ENCODE peak calls at places on chromosomes 4 and X, in eight cellular contexts. U, V, G, A, Z, N, H and K are unnamed samples.

GRCh38 chr4:100780126-100780525 is 262.3 kb upstream of the EMCN start:
- DNase-seq in U (no peak), V (no peak), G (no peak), A (no peak), Z (no peak), N (no peak), H (no peak), K (no peak)

GRCh38 chrX:129701624-129702069 is 37.1 kb upstream of the XPNPEP2 start:
- DNase-seq in U (no peak), V (no peak), G (no peak), A (no peak), Z (no peak), N (no peak), H (no peak), K (no peak)

GRCh38 chrX:41722816-41723215 is 1.2 kb upstream of the GPR82 start:
- DNase-seq in U (no peak), V (no peak), G (no peak), A (no peak), Z (no peak), N (no peak), H (no peak), K (no peak)

GRCh38 chr4:55948726-55949479 is at the start of gene CEP135:
- DNase-seq in U (peak; percentile 86), V (peak; percentile 90), G (peak; percentile 92), A (peak; percentile 97), Z (peak; percentile 83), N (peak; percentile 94), H (peak; percentile 86), K (peak; percentile 91)

GRCh38 chr4:57265831-57266582 is 155.8 kb upstream of the IGFBP7 start:
- DNase-seq in U (no peak), V (no peak), G (no peak), A (no peak), Z (no peak), N (no peak), H (no peak), K (no peak)

GRCh38 chr4:26201119-26201518 is 119.7 kb upstream of the RBPJ start:
- DNase-seq in U (no peak), V (no peak), G (no peak), A (peak; percentile 65), Z (no peak), N (no peak), H (no peak), K (no peak)

GRCh38 chr4:150852237-150852636 is 162.8 kb downstream of the LRBA start:
- DNase-seq in U (no peak), V (no peak), G (no peak), A (no peak), Z (no peak), N (no peak), H (no peak), K (no peak)

GRCh38 chr4:181896609-181897008 is 346.6 kb upstream of the TENM3 start:
- DNase-seq in U (no peak), V (no peak), G (no peak), A (no peak), Z (no peak), N (no peak), H (no peak), K (no peak)

GRCh38 chr4:15110120-15110571 is 107.9 kb downstream of the CPEB2 start:
- DNase-seq in U (no peak), V (no peak), G (no peak), A (no peak), Z (no peak), N (no peak), H (no peak), K (no peak)

GRCh38 chrX:49840679-49841078 is 11.6 kb downstream of the PAGE4 start:
- DNase-seq in U (peak; percentile 3), V (peak; percentile 1), G (peak; percentile 52), A (no peak), Z (no peak), N (peak; percentile 78), H (peak; percentile 34), K (no peak)

GRCh38 chrX:2974946-2975345 is 31.4 kb upstream of the ARSH start:
- DNase-seq in U (no peak), V (no peak), G (no peak), A (no peak), Z (no peak), N (no peak), H (no peak), K (no peak)

GRCh38 chr4:4377191-4377590 is 9.7 kb upstream of the NSG1 start:
- DNase-seq in U (no peak), V (no peak), G (no peak), A (no peak), Z (no peak), N (no peak), H (no peak), K (no peak)

GRCh38 chrX:132615396-132616131 is 126.7 kb upstream of the MBNL3 start:
- DNase-seq in U (no peak), V (peak; percentile 5), G (peak; percentile 45), A (peak; percentile 35), Z (peak; percentile 12), N (peak; percentile 48), H (peak; percentile 20), K (peak; percentile 9)

GRCh38 chrX:126697091-126697490 is 122.4 kb upstream of the PRR32 start:
- DNase-seq in U (no peak), V (no peak), G (no peak), A (no peak), Z (no peak), N (no peak), H (no peak), K (no peak)

GRCh38 chr4:99648321-99648720 is 9.3 kb downstream of the C4orf54 start:
- DNase-seq in U (no peak), V (no peak), G (no peak), A (no peak), Z (no peak), N (no peak), H (no peak), K (no peak)

GRCh38 chr4:6493668-6494304 is 21.4 kb upstream of the PPP2R2C start:
- DNase-seq in U (no peak), V (no peak), G (no peak), A (no peak), Z (no peak), N (no peak), H (no peak), K (no peak)

GRCh38 chr4:71200944-71201533 is 137.8 kb upstream of the SLC4A4 start:
- DNase-seq in U (no peak), V (no peak), G (no peak), A (no peak), Z (no peak), N (no peak), H (no peak), K (no peak)

GRCh38 chr4:147547314-147548056 is 66.6 kb downstream of the EDNRA start:
- DNase-seq in U (no peak), V (no peak), G (no peak), A (no peak), Z (no peak), N (no peak), H (no peak), K (no peak)

GRCh38 chr4:99808260-99808857 is 8.3 kb upstream of the DAPP1 start:
- DNase-seq in U (peak; percentile 45), V (peak; percentile 44), G (peak; percentile 74), A (peak; percentile 72), Z (peak; percentile 55), N (peak; percentile 71), H (peak; percentile 42), K (peak; percentile 61)

GRCh38 chrX:118943102-118943501 is 31.3 kb upstream of the LONRF3 start:
- DNase-seq in U (no peak), V (no peak), G (no peak), A (no peak), Z (no peak), N (no peak), H (no peak), K (no peak)

GRCh38 chrX:27622883-27623282 is 32.7 kb downstream of the DCAF8L2 start:
- DNase-seq in U (no peak), V (no peak), G (no peak), A (no peak), Z (no peak), N (no peak), H (no peak), K (no peak)

GRCh38 chrX:134625315-134625718 is 33.0 kb downstream of the PLAC1 start:
- DNase-seq in U (no peak), V (no peak), G (no peak), A (no peak), Z (no peak), N (no peak), H (no peak), K (no peak)

GRCh38 chr4:917466-917865 is 14.7 kb downstream of the GAK start:
- DNase-seq in U (no peak), V (no peak), G (no peak), A (no peak), Z (no peak), N (no peak), H (no peak), K (no peak)

GRCh38 chr4:7687006-7687405 is 252.3 kb upstream of the PSAPL1 start:
- DNase-seq in U (no peak), V (no peak), G (no peak), A (no peak), Z (no peak), N (no peak), H (no peak), K (no peak)

GRCh38 chrX:413322-414201 is 26.9 kb upstream of the PPP2R3B start:
- DNase-seq in U (no peak), V (no peak), G (no peak), A (no peak), Z (no peak), N (no peak), H (no peak), K (no peak)

GRCh38 chr4:52604215-52604614 is 54.9 kb downstream of the USP46 start:
- DNase-seq in U (no peak), V (no peak), G (no peak), A (no peak), Z (no peak), N (peak; percentile 53), H (no peak), K (no peak)

GRCh38 chrX:8848921-8849320 is 47.7 kb upstream of the FAM9A start:
- DNase-seq in U (no peak), V (no peak), G (no peak), A (no peak), Z (no peak), N (no peak), H (no peak), K (no peak)

GRCh38 chr4:187603093-187603395 is 392.5 kb upstream of the ZFP42 start:
- DNase-seq in U (no peak), V (no peak), G (no peak), A (no peak), Z (no peak), N (no peak), H (no peak), K (no peak)

GRCh38 chr4:85147481-85148076 is 181.1 kb upstream of the WDFY3 start:
- DNase-seq in U (no peak), V (no peak), G (peak; percentile 2), A (peak; percentile 90), Z (no peak), N (peak; percentile 46), H (no peak), K (no peak)

GRCh38 chr4:85498068-85498733 is 23.3 kb downstream of the ARHGAP24 start:
- DNase-seq in U (no peak), V (no peak), G (no peak), A (peak; percentile 87), Z (no peak), N (peak; percentile 61), H (no peak), K (no peak)

GRCh38 chrX:19212037-19212436 is 89.8 kb upstream of the ADGRG2 start:
- DNase-seq in U (no peak), V (no peak), G (no peak), A (no peak), Z (no peak), N (no peak), H (no peak), K (no peak)

GRCh38 chrX:2385224-2385623 is 115.6 kb downstream of the DHRSX start:
- DNase-seq in U (no peak), V (no peak), G (no peak), A (no peak), Z (no peak), N (no peak), H (no peak), K (no peak)

GRCh38 chrX:150512426-150512825 is 56.0 kb upstream of the MTM1 start:
- DNase-seq in U (no peak), V (no peak), G (no peak), A (no peak), Z (no peak), N (no peak), H (no peak), K (no peak)

GRCh38 chrX:135625995-135626394 is 87.4 kb upstream of the CT45A1 start:
- DNase-seq in U (no peak), V (no peak), G (no peak), A (peak; percentile 12), Z (no peak), N (no peak), H (no peak), K (no peak)